ENCODE peak calls at places on chromosome 10, in five cellular contexts. One of them, this sample, is unnamed.

GRCh38 chr10:6055929-6056328 is 6.2 kb downstream of the IL2RA start:
- DNase-seq in Kasumi-1: no peak
- DNase-seq in heart right ventricle: no peak
- DNase-seq in G401: no peak
- DNase-seq in upper lobe of left lung: no peak
- DNase-seq in this sample: no peak

GRCh38 chr10:63627881-63628296 is 106.7 kb downstream of the REEP3 start:
- DNase-seq in heart right ventricle: no peak
- DNase-seq in G401: no peak
- DNase-seq in upper lobe of left lung: no peak
- DNase-seq in Kasumi-1: peak; percentile 86
- DNase-seq in this sample: no peak

GRCh38 chr10:121087688-121088087 is 236.5 kb downstream of the WDR11 start:
- DNase-seq in heart right ventricle: no peak
- DNase-seq in upper lobe of left lung: no peak
- DNase-seq in Kasumi-1: no peak
- DNase-seq in G401: no peak
- DNase-seq in this sample: no peak

GRCh38 chr10:97037365-97038361 is 148.1 kb downstream of the SLIT1 start:
- DNase-seq in G401: peak; percentile 86
- DNase-seq in heart right ventricle: peak; percentile 83
- DNase-seq in Kasumi-1: peak; percentile 88
- DNase-seq in upper lobe of left lung: peak; percentile 37
- DNase-seq in this sample: peak; percentile 82

GRCh38 chr10:102422586-102423129 is 2.0 kb downstream of the FBXL15 start:
- DNase-seq in heart right ventricle: peak; percentile 77
- DNase-seq in upper lobe of left lung: peak; percentile 96
- DNase-seq in G401: peak; percentile 66
- DNase-seq in Kasumi-1: peak; percentile 68
- DNase-seq in this sample: peak; percentile 61

GRCh38 chr10:129851941-129852650 is 112.0 kb downstream of the EBF3 start:
- DNase-seq in Kasumi-1: no peak
- DNase-seq in upper lobe of left lung: no peak
- DNase-seq in heart right ventricle: no peak
- DNase-seq in G401: no peak
- DNase-seq in this sample: no peak

GRCh38 chr10:30858499-30858898 is 173.2 kb downstream of the ZNF438 start:
- DNase-seq in Kasumi-1: no peak
- DNase-seq in heart right ventricle: no peak
- DNase-seq in upper lobe of left lung: no peak
- DNase-seq in G401: no peak
- DNase-seq in this sample: no peak

GRCh38 chr10:95327367-95327766 is 36.6 kb upstream of the PDLIM1 start:
- DNase-seq in upper lobe of left lung: no peak
- DNase-seq in G401: no peak
- DNase-seq in heart right ventricle: peak; percentile 79
- DNase-seq in Kasumi-1: no peak
- DNase-seq in this sample: peak; percentile 70

GRCh38 chr10:71965623-71966022 is 1.4 kb downstream of the CHST3 start:
- DNase-seq in Kasumi-1: no peak
- DNase-seq in upper lobe of left lung: no peak
- DNase-seq in G401: no peak
- DNase-seq in heart right ventricle: no peak
- DNase-seq in this sample: no peak

GRCh38 chr10:132643709-132644543 is 106.3 kb downstream of the INPP5A start:
- DNase-seq in Kasumi-1: no peak
- DNase-seq in G401: peak; percentile 52
- DNase-seq in heart right ventricle: no peak
- DNase-seq in upper lobe of left lung: no peak
- DNase-seq in this sample: no peak

GRCh38 chr10:10038358-10038757 is 979.3 kb upstream of the CELF2 start:
- DNase-seq in upper lobe of left lung: no peak
- DNase-seq in Kasumi-1: no peak
- DNase-seq in G401: no peak
- DNase-seq in heart right ventricle: no peak
- DNase-seq in this sample: no peak

GRCh38 chr10:49598986-49599385 is 11.1 kb upstream of the SLC18A3 start:
- DNase-seq in G401: no peak
- DNase-seq in heart right ventricle: no peak
- DNase-seq in Kasumi-1: no peak
- DNase-seq in upper lobe of left lung: no peak
- DNase-seq in this sample: no peak

GRCh38 chr10:114683162-114683561 is 25.1 kb upstream of the ABLIM1 start:
- DNase-seq in heart right ventricle: no peak
- DNase-seq in upper lobe of left lung: no peak
- DNase-seq in G401: peak; percentile 71
- DNase-seq in Kasumi-1: no peak
- DNase-seq in this sample: no peak

GRCh38 chr10:27072436-27073114 is 27.7 kb downstream of the ANKRD26 start:
- DNase-seq in heart right ventricle: no peak
- DNase-seq in upper lobe of left lung: peak; percentile 17
- DNase-seq in G401: no peak
- DNase-seq in Kasumi-1: no peak
- DNase-seq in this sample: no peak

GRCh38 chr10:23343591-23344225 is 889 bp downstream of the C10orf67 start:
- DNase-seq in G401: peak; percentile 15
- DNase-seq in upper lobe of left lung: peak; percentile 90
- DNase-seq in Kasumi-1: no peak
- DNase-seq in heart right ventricle: peak; percentile 60
- DNase-seq in this sample: peak; percentile 46

GRCh38 chr10:113732160-113732881 is 19.2 kb upstream of the PLEKHS1 start:
- DNase-seq in G401: no peak
- DNase-seq in heart right ventricle: no peak
- DNase-seq in upper lobe of left lung: no peak
- DNase-seq in Kasumi-1: no peak
- DNase-seq in this sample: no peak

GRCh38 chr10:121113385-121113696 is 262.2 kb downstream of the WDR11 start:
- DNase-seq in upper lobe of left lung: no peak
- DNase-seq in heart right ventricle: no peak
- DNase-seq in G401: no peak
- DNase-seq in Kasumi-1: no peak
- DNase-seq in this sample: no peak

GRCh38 chr10:43233601-43234430 is 33.0 kb downstream of the RASGEF1A start:
- DNase-seq in G401: no peak
- DNase-seq in upper lobe of left lung: no peak
- DNase-seq in Kasumi-1: no peak
- DNase-seq in heart right ventricle: no peak
- DNase-seq in this sample: no peak

GRCh38 chr10:110305767-110306451 is 1.2 kb upstream of the SMNDC1 start:
- DNase-seq in Kasumi-1: peak; percentile 100
- DNase-seq in G401: peak; percentile 87
- DNase-seq in heart right ventricle: peak; percentile 50
- DNase-seq in upper lobe of left lung: peak; percentile 52
- DNase-seq in this sample: no peak

GRCh38 chr10:110304394-110304779 is 333 bp downstream of the SMNDC1 start:
- DNase-seq in heart right ventricle: peak; percentile 13
- DNase-seq in Kasumi-1: no peak
- DNase-seq in G401: no peak
- DNase-seq in upper lobe of left lung: peak; percentile 93
- DNase-seq in this sample: peak; percentile 60

GRCh38 chr10:119859422-119860258 is 13.0 kb downstream of the MCMBP start:
- DNase-seq in Kasumi-1: peak; percentile 87
- DNase-seq in heart right ventricle: no peak
- DNase-seq in G401: peak; percentile 72
- DNase-seq in upper lobe of left lung: no peak
- DNase-seq in this sample: no peak

GRCh38 chr10:100516847-100517246 is 2.8 kb downstream of the SEC31B start:
- DNase-seq in heart right ventricle: no peak
- DNase-seq in Kasumi-1: no peak
- DNase-seq in upper lobe of left lung: no peak
- DNase-seq in G401: peak; percentile 37
- DNase-seq in this sample: no peak

GRCh38 chr10:88889559-88890337 is 9.7 kb downstream of the STAMBPL1 start:
- DNase-seq in G401: no peak
- DNase-seq in heart right ventricle: no peak
- DNase-seq in Kasumi-1: no peak
- DNase-seq in upper lobe of left lung: no peak
- DNase-seq in this sample: no peak

GRCh38 chr10:30701471-30702173 is 72.1 kb upstream of the LYZL2 start:
- DNase-seq in Kasumi-1: peak; percentile 32
- DNase-seq in heart right ventricle: no peak
- DNase-seq in G401: no peak
- DNase-seq in upper lobe of left lung: no peak
- DNase-seq in this sample: no peak

GRCh38 chr10:58240531-58240930 is 27.2 kb downstream of the IPMK start:
- DNase-seq in heart right ventricle: no peak
- DNase-seq in Kasumi-1: no peak
- DNase-seq in upper lobe of left lung: no peak
- DNase-seq in G401: no peak
- DNase-seq in this sample: no peak

GRCh38 chr10:80202934-80203834 is 2.2 kb downstream of the ANXA11 start:
- DNase-seq in Kasumi-1: peak; percentile 73
- DNase-seq in heart right ventricle: peak; percentile 86
- DNase-seq in G401: peak; percentile 70
- DNase-seq in upper lobe of left lung: no peak
- DNase-seq in this sample: peak; percentile 54

GRCh38 chr10:31350891-31351290 is 31.9 kb downstream of the ZEB1 start:
- DNase-seq in upper lobe of left lung: no peak
- DNase-seq in G401: peak; percentile 38
- DNase-seq in Kasumi-1: no peak
- DNase-seq in heart right ventricle: no peak
- DNase-seq in this sample: no peak

GRCh38 chr10:11482306-11482705 is 129.1 kb downstream of the USP6NL start:
- DNase-seq in upper lobe of left lung: no peak
- DNase-seq in G401: no peak
- DNase-seq in Kasumi-1: no peak
- DNase-seq in heart right ventricle: no peak
- DNase-seq in this sample: no peak

GRCh38 chr10:96548589-96548988 is 34.9 kb upstream of the TLL2 start:
- DNase-seq in upper lobe of left lung: no peak
- DNase-seq in G401: peak; percentile 35
- DNase-seq in heart right ventricle: no peak
- DNase-seq in Kasumi-1: no peak
- DNase-seq in this sample: no peak

This sample was measured in D341Med.